ENCODE peak calls at places on chromosomes 6 and 20, in seven cellular contexts. K, L, F, D, A, V and O are unnamed samples.

GRCh38 chr6:90397929-90398674 is 101.5 kb upstream of the BACH2 start:
- DNase-seq in F (peak), A (no peak), K (no peak), D (no peak), V (no peak), L (peak), O (no peak)

GRCh38 chr20:47205577-47206123 is 150.8 kb downstream of the ZMYND8 start:
- DNase-seq in F (no peak), A (peak), K (peak), D (peak), V (peak), L (peak), O (peak)

GRCh38 chr20:25499855-25500434 is 85.4 kb downstream of the NINL start:
- DNase-seq in K (no peak), A (no peak), V (no peak), F (no peak), L (no peak), D (no peak), O (no peak)

GRCh38 chr6:28922004-28922840 is 1.6 kb downstream of the TRIM27 start:
- DNase-seq in L (peak), A (no peak), V (peak), K (no peak), F (peak), D (no peak), O (peak)

GRCh38 chr6:161079566-161080262 is 88.1 kb downstream of the MAP3K4 start:
- DNase-seq in L (peak), D (no peak), F (peak), A (no peak), V (peak), K (peak), O (no peak)

GRCh38 chr20:16011519-16011918 is 561.7 kb downstream of the KIF16B start:
- DNase-seq in V (no peak), A (no peak), K (no peak), L (no peak), F (no peak), D (no peak), O (no peak)

GRCh38 chr20:41011551-41012067 is 17.0 kb upstream of the TOP1 start:
- DNase-seq in A (no peak), L (no peak), V (no peak), D (no peak), F (no peak), K (no peak), O (no peak)

GRCh38 chr6:81896561-81896960 is 144.1 kb upstream of the TENT5A start:
- DNase-seq in D (no peak), K (no peak), A (no peak), V (no peak), F (no peak), L (peak), O (no peak)

GRCh38 chr6:137950581-137950980 is 83.5 kb downstream of the TNFAIP3 start:
- DNase-seq in L (no peak), A (no peak), F (no peak), K (no peak), D (no peak), V (no peak), O (no peak)

GRCh38 chr6:32554269-32554919 is 24.3 kb upstream of the HLA-DRB5 start:
- DNase-seq in D (no peak), V (no peak), K (no peak), A (no peak), L (no peak), F (no peak), O (no peak)

GRCh38 chr20:40584128-40584819 is 104.8 kb downstream of the MAFB start:
- DNase-seq in D (no peak), V (peak), K (no peak), A (no peak), L (no peak), F (no peak), O (no peak)

GRCh38 chr6:155346957-155347356 is 32.7 kb upstream of the TFB1M start:
- DNase-seq in D (no peak), V (no peak), F (no peak), K (no peak), A (no peak), L (no peak), O (no peak)

GRCh38 chr20:31670371-31671228 is 32.9 kb downstream of the COX4I2 start:
- DNase-seq in K (peak), A (peak), L (peak), F (no peak), D (no peak), V (no peak), O (no peak)

GRCh38 chr6:16511723-16512584 is 249.3 kb downstream of the ATXN1 start:
- DNase-seq in V (no peak), F (no peak), A (no peak), L (no peak), K (no peak), D (no peak), O (no peak)